ENCODE peak calls at places on chromosomes 13 and 19, in six cellular contexts. A, Y, P, F, E and H are unnamed samples.

GRCh38 chr13:110653271-110653670 is 37.9 kb downstream of the NAXD start:
- DNase-seq in A (no peak), F (no peak), Y (no peak), P (no peak), E (no peak), H (no peak)

GRCh38 chr13:32645854-32646253 is 59.6 kb downstream of the PDS5B start:
- DNase-seq in P (no peak), E (no peak), A (no peak), F (no peak), Y (no peak), H (no peak)

GRCh38 chr13:114000151-114001040 is 26.5 kb upstream of the C13orf46 start:
- DNase-seq in E (no peak), F (no peak), A (no peak), P (peak), Y (no peak), H (no peak)

GRCh38 chr13:76934671-76935070 is 13.6 kb upstream of the ACOD1 start:
- DNase-seq in F (no peak), Y (no peak), A (no peak), P (no peak), E (no peak), H (no peak)

GRCh38 chr13:77310579-77311279 is 16.2 kb downstream of the MYCBP2 start:
- DNase-seq in A (no peak), F (no peak), E (peak), P (no peak), Y (no peak), H (no peak)

GRCh38 chr19:49949735-49950589 is 11.0 kb downstream of the SIGLEC11 start:
- DNase-seq in P (peak), F (no peak), E (peak), Y (no peak), A (no peak), H (no peak)

GRCh38 chr19:342801-343421 is 1.7 kb downstream of the MIER2 start:
- DNase-seq in F (peak), E (peak), P (no peak), Y (peak), A (no peak), H (no peak)

GRCh38 chr19:1904385-1905070 is 671 bp upstream of the ADAT3 start:
- DNase-seq in Y (peak), E (no peak), F (no peak), A (no peak), P (no peak), H (no peak)

GRCh38 chr13:44685641-44686040 is 109.5 kb upstream of the TSC22D1 start:
- DNase-seq in E (no peak), F (no peak), Y (no peak), P (no peak), A (no peak), H (no peak)

GRCh38 chr13:40060318-40061007 is 405.0 kb downstream of the COG6 start:
- DNase-seq in A (no peak), F (peak), Y (no peak), E (peak), P (no peak), H (no peak)

GRCh38 chr19:48476176-48476575 is 7.0 kb downstream of the CYTH2 start:
- DNase-seq in F (no peak), E (no peak), A (no peak), P (no peak), Y (no peak), H (no peak)

GRCh38 chr19:3358919-3359849 is 7.2 kb upstream of the NFIC start:
- DNase-seq in P (no peak), E (peak), Y (peak), A (peak), F (no peak), H (peak)

GRCh38 chr13:21010621-21011020 is 50.8 kb downstream of the LATS2 start:
- DNase-seq in E (no peak), P (no peak), F (no peak), Y (no peak), A (no peak), H (no peak)

GRCh38 chr13:23074054-23074805 is 106.5 kb upstream of the SGCG start:
- DNase-seq in Y (no peak), F (no peak), E (no peak), P (no peak), A (no peak), H (peak)

GRCh38 chr13:40613192-40613818 is 53.1 kb downstream of the FOXO1 start:
- DNase-seq in F (no peak), Y (peak), P (no peak), E (no peak), A (no peak), H (no peak)

GRCh38 chr13:74243637-74244526 is 109.7 kb upstream of the KLF12 start:
- DNase-seq in E (peak), P (no peak), A (no peak), Y (no peak), F (peak), H (no peak)

GRCh38 chr19:32646556-32646955 is 28.4 kb downstream of the ANKRD27 start:
- DNase-seq in E (no peak), F (no peak), Y (no peak), A (no peak), P (no peak), H (no peak)

GRCh38 chr13:98478134-98479129 is 98.5 kb downstream of the STK24 start:
- DNase-seq in E (peak), P (no peak), Y (no peak), A (no peak), F (no peak), H (no peak)

GRCh38 chr19:55563261-55563690 is 17.4 kb downstream of the ZNF579 start:
- DNase-seq in A (no peak), Y (peak), E (peak), F (no peak), P (no peak), H (no peak)

GRCh38 chr13:31591834-31592233 is 147.5 kb upstream of the RXFP2 start:
- DNase-seq in F (no peak), E (no peak), A (no peak), P (no peak), Y (no peak), H (no peak)

GRCh38 chr13:110471833-110472162 is 89.7 kb downstream of the RAB20 start:
- DNase-seq in A (peak), P (no peak), E (peak), Y (peak), F (no peak), H (no peak)

GRCh38 chr19:1773173-1773572 is 19.9 kb downstream of the ONECUT3 start:
- DNase-seq in Y (no peak), E (peak), F (peak), A (no peak), P (no peak), H (no peak)

GRCh38 chr19:5122671-5123409 is 153.9 kb downstream of the KDM4B start:
- DNase-seq in P (no peak), A (peak), F (no peak), E (no peak), Y (no peak), H (no peak)